ENCODE peak calls at places on chromosome 22, in seven cellular contexts. V, Z, R, L, U, G and H are unnamed samples. For H3K27me3, the result is how much of the 10 kb centered on the place peaks cover.

GRCh38 chr22:20813056-20813455 is 39.1 kb downstream of the SERPIND1 start:
- DNase-seq in G (no peak), Z (no peak), L (no peak), V (no peak), R (no peak), U (no peak), H (no peak)

GRCh38 chr22:30373331-30374325 is 13.6 kb downstream of the RNF215 start:
- DNase-seq in Z (no peak), G (no peak), R (no peak), U (no peak), L (no peak), V (no peak), H (no peak)

GRCh38 chr22:39292561-39293074 is 26.8 kb downstream of the RPL3 start:
- DNase-seq in Z (peak), V (peak), U (peak), G (peak), R (peak), L (peak), H (no peak)

GRCh38 chr22:39242809-39243442 is 1.9 kb downstream of the PDGFB start:
- DNase-seq in U (no peak), G (no peak), R (no peak), Z (no peak), L (no peak), V (no peak), H (peak)

GRCh38 chr22:37696657-37697539 is at the start of gene TRIOBP:
- DNase-seq in V (peak), G (peak), Z (peak), U (peak), R (peak), L (peak), H (peak)

GRCh38 chr22:31826443-31826842 is 72.6 kb downstream of the DEPDC5 start:
- DNase-seq in L (no peak), Z (no peak), U (no peak), R (no peak), G (no peak), V (peak), H (no peak)

GRCh38 chr22:37330200-37331033 is 48.1 kb downstream of the CYTH4 start:
- DNase-seq in G (no peak), V (peak), R (peak), L (peak), Z (no peak), U (peak), H (peak)

GRCh38 chr22:39482768-39483167 is 19.3 kb upstream of the MIEF1 start:
- DNase-seq in R (no peak), V (no peak), G (no peak), L (no peak), U (no peak), Z (no peak), H (no peak)

GRCh38 chr22:39627865-39628562 is 57.5 kb downstream of the CACNA1I start:
- DNase-seq in U (no peak), G (no peak), L (no peak), R (no peak), V (no peak), Z (no peak), H (no peak)

GRCh38 chr22:33720166-33720878 is 200.0 kb downstream of the LARGE1 start:
- DNase-seq in Z (no peak), L (no peak), G (no peak), U (no peak), V (no peak), R (no peak), H (no peak)

GRCh38 chr22:40009231-40009769 is 14.5 kb downstream of the FAM83F start:
- DNase-seq in Z (no peak), G (no peak), V (no peak), R (peak), L (no peak), U (peak), H (no peak)

GRCh38 chr22:38316340-38317236 is 645 bp downstream of the CSNK1E start:
- DNase-seq in G (peak), R (no peak), L (peak), Z (no peak), V (peak), U (peak), H (peak)

GRCh38 chr22:44256860-44257560 is 55.7 kb downstream of the SHISAL1 start:
- DNase-seq in Z (no peak), L (no peak), G (no peak), R (no peak), U (no peak), V (no peak), H (no peak)

GRCh38 chr22:29541845-29542244 is 11.7 kb downstream of the THOC5 start:
- DNase-seq in G (no peak), R (no peak), V (no peak), L (no peak), U (no peak), Z (no peak), H (no peak)

DNA sequence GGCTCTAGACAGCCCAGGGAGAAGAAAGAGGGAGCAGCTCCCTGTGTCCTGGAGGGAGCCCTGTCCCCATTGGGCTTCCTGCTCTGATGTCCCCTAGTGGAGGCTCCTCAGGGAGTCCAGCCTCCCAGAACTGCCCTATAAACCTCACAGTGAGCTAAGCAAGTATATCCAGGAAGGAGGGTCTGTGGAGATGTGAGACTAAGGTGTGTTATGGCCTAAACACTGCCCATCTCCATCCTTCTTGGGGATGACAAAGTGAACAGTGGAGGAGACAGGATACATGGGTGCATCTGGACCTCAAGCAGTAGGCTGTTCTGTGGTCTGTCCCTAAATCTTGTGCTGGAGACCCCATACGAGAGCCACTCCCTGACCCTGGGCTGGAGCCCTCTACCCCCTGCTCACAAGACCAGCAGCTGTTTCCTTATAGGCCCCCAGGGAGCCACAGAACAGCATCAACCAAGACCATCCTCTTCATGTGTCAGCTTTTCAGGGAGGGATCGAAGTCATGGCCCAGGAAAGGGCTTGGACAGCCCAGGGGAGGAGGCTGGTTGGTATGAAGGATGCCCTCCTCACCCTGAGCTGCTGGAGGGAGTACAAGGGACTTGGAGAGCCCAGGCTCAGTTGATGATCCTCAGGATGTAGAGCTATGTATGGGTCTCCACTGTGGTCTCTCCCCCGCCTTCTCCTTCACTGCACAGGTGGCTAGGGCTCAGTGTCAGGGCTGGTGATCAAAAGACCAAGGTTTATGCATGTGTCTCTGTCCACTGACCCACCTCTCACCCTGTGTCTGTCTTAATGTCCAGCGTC is 49.7 kb upstream of the TOP3B start:
- DNase-seq in Z (no peak), L (no peak), G (no peak), R (no peak), V (no peak), U (no peak), H (no peak)
- H3K27me3 ChIP-seq in Z (under half), L (under half), G (under half), R (under half), V (under half), U (under half), H (under half)

DNA sequence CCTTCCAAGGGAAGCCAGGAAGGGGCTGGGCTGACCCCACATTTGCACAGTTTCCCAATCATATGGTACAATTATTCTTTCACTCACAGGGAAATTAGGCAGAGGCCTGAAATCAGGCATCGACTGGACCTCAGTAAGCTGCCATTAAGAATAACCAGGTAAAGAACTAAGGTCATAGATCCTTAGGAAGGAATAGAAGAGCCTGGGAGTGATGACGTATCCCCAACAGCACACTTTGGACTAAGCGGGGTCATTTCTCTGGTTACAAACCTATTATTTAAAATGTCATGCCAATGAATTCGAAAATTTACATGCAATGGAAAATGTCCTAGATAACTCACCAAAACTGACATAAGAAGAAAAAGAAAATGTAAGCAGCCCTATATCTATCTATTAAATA is 118.2 kb downstream of the BRD1 start:
- DNase-seq in Z (no peak), G (no peak), R (no peak), L (no peak), U (no peak), V (no peak), H (no peak)
- H3K27me3 ChIP-seq in Z (under half), G (under half), R (under half), L (under half), U (under half), V (under half), H (half or more)

DNA sequence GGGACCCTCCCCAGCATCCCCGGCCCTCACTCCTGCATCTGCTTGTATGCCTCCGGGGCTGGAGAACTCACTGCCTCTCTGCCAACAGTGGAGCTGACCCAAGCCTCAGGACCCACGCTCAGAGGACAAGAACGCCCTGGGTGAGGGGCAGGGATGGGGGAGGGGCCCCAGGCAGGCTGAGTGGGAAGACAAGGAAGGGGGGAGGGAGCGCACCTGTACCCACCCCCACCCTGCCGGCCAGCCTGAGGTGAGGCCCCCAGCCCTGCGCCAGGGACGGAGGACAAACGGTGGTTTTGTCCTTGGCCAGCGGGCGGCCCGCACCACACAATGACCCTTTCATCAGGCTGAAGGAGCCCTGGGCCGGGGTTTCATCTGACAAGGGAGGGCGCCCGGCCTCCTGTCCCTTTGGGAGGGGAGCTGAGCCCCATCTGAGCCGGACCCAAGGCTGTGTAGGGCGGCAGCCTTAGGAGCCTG is 10.0 kb downstream of the WNT7B start:
- DNase-seq in U (no peak), R (no peak), V (no peak), Z (no peak), G (no peak), L (no peak), H (no peak)
- H3K27me3 ChIP-seq in U (under half), R (under half), V (under half), Z (under half), G (under half), L (under half), H (half or more)

DNA sequence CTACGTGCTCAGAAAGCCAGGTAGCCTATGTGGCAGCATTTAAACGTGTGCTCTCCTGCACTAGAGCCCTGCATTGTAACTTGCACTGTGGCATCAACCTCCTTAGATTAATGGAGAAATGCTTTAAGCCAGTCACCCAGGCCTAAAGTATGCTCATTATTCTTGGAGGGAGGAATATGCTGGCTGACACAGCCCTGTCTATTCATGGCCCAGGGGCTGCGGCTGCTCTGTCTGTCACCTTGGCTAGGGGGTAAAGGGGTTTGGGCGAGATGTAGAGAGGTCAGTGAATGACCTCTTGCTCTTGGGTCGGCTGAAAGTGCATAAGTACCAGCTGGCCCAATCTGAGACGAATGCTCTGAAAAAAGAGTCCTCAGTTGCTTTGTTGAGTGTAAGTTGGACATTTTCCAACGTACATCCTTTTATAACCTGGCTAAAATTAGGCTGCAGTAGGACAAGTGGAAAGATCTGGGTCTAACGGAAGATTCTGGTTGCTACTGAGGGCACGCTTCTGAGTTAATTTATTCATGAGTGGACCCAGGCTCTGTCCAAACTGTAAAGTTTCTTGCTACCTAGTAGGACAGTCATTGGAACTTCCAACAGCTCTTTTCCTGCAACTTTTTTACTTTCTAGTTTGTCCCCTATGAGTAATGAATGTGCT is 171.0 kb upstream of the SEZ6L start:
- DNase-seq in U (no peak), Z (no peak), L (no peak), R (no peak), G (no peak), V (no peak), H (no peak)
- H3K27me3 ChIP-seq in U (under half), Z (under half), L (under half), R (under half), G (under half), V (under half), H (half or more)

DNA sequence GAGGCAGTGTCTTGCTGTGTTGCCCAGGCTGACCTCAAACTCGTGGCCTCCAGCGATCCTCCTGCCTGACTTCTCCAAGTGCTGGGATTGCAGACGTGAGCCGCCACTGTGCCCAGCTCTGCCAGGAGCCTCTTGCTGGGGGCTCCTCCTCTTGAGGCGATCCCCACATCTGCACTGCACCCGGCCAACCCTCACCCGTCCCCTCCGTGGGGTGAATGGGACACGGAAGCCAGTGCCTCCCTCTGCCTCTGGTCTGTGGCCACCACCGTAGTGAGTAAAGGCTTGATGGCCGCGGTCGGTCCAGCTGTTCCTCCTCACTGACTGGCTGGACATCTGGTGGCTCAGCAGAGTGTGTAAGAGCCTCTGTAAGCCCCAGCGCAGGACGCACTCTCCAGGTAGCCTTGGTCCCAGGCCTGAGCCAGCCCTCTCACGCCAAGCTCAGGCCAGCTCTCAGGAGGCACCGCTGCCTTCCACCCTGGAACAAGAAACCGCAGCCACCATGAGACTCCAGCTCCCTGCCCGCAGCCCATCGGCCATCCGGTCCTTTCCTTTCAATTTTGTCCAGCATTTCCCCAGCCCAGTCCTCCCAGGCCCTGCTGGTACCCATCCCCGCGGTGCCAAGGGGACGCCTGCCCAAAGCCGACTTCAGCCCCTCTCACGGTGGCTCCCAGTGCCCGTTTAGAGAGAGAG is 100.3 kb downstream of the BRD1 start:
- DNase-seq in Z (no peak), U (no peak), G (no peak), R (no peak), V (no peak), L (no peak), H (no peak)
- H3K27me3 ChIP-seq in Z (under half), U (under half), G (under half), R (under half), V (under half), L (half or more), H (half or more)

GRCh38 chr22:34814260-34814659 is 251.7 kb upstream of the ISX start:
- DNase-seq in U (peak), V (no peak), L (no peak), R (no peak), Z (peak), G (no peak), H (no peak)
- H3K27me3 ChIP-seq in U (under half), V (under half), L (under half), R (under half), Z (under half), G (under half), H (under half)

GRCh38 chr22:47018010-47018910 is 255.8 kb downstream of the TBC1D22A start:
- DNase-seq in U (no peak), V (no peak), G (no peak), Z (no peak), R (no peak), L (no peak), H (no peak)
- H3K27me3 ChIP-seq in U (under half), V (under half), G (under half), Z (under half), R (under half), L (under half), H (under half)

GRCh38 chr22:50022171-50022819 is 9.7 kb upstream of the IL17REL start:
- DNase-seq in G (no peak), R (no peak), Z (no peak), U (no peak), V (no peak), L (no peak), H (no peak)
- H3K27me3 ChIP-seq in G (under half), R (under half), Z (under half), U (under half), V (under half), L (under half), H (half or more)

DNA sequence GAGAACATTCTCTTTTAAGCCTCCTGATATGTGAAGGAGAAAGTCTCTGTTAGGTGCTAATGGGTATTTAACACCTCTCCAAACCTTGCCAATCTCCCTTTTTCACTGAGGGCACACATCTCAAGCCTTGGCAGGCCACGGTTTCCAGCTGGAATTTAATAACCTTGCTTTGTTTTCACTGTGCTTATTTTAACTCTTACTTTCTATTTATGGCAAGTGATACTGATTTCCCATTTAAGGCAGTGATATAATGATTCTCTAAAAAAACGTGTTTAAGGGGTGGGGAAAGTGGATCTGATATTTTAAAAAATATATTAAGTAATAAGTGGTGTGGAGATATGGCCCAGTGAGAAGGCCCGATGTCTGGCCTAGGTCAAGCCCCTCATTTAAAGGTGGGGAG is 1.1 kb upstream of the RASD2 start:
- DNase-seq in G (no peak), L (no peak), U (no peak), Z (no peak), R (no peak), V (no peak), H (no peak)
- H3K27me3 ChIP-seq in G (under half), L (under half), U (under half), Z (under half), R (under half), V (under half), H (under half)